ENCODE peak calls at places on chromosomes 11 and 22, in six cellular contexts. One of them, this sample, is unnamed.
A peak's percentile ranks its signal among the peaks of the same experiment; 100 is the strongest.

GRCh38 chr11:43631732-43632131 is 48.8 kb upstream of the HSD17B12 start:
- DNase-seq in WTC11: peak; percentile 14
- DNase-seq in pons: no peak
- DNase-seq in SK-MEL-5: no peak
- DNase-seq in NCI-H774: no peak
- DNase-seq in GM23248: no peak
- DNase-seq in this sample: no peak

GRCh38 chr11:129938764-129939163 is 43.4 kb upstream of the NFRKB start:
- DNase-seq in WTC11: no peak
- DNase-seq in pons: no peak
- DNase-seq in SK-MEL-5: no peak
- DNase-seq in NCI-H774: no peak
- DNase-seq in GM23248: no peak
- DNase-seq in this sample: no peak

GRCh38 chr11:37282367-37282766 is 684.3 kb upstream of the RAG2 start:
- DNase-seq in WTC11: no peak
- DNase-seq in pons: no peak
- DNase-seq in SK-MEL-5: no peak
- DNase-seq in NCI-H774: no peak
- DNase-seq in GM23248: no peak
- DNase-seq in this sample: no peak

GRCh38 chr11:27328602-27329001 is 34.4 kb downstream of the CCDC34 start:
- DNase-seq in WTC11: peak; percentile 56
- DNase-seq in pons: no peak
- DNase-seq in SK-MEL-5: no peak
- DNase-seq in NCI-H774: no peak
- DNase-seq in GM23248: no peak
- DNase-seq in this sample: no peak

GRCh38 chr11:119315139-119316016 is 1.6 kb downstream of the MCAM start:
- DNase-seq in WTC11: peak; percentile 74
- DNase-seq in pons: peak; percentile 61
- DNase-seq in SK-MEL-5: peak; percentile 88
- DNase-seq in NCI-H774: peak; percentile 25
- DNase-seq in GM23248: peak; percentile 39
- DNase-seq in this sample: peak; percentile 38

GRCh38 chr11:123255909-123256308 is 60.9 kb upstream of the CLMP start:
- DNase-seq in WTC11: peak; percentile 25
- DNase-seq in pons: no peak
- DNase-seq in SK-MEL-5: no peak
- DNase-seq in NCI-H774: no peak
- DNase-seq in GM23248: no peak
- DNase-seq in this sample: no peak

GRCh38 chr11:44754876-44755552 is 28.3 kb downstream of the TSPAN18 start:
- DNase-seq in WTC11: no peak
- DNase-seq in pons: no peak
- DNase-seq in SK-MEL-5: no peak
- DNase-seq in NCI-H774: no peak
- DNase-seq in GM23248: no peak
- DNase-seq in this sample: no peak

GRCh38 chr11:131524186-131524585 is 153.8 kb downstream of the NTM start:
- DNase-seq in WTC11: no peak
- DNase-seq in pons: no peak
- DNase-seq in SK-MEL-5: no peak
- DNase-seq in NCI-H774: no peak
- DNase-seq in GM23248: no peak
- DNase-seq in this sample: no peak

GRCh38 chr11:2426826-2427521 is 17.3 kb downstream of the TRPM5 start:
- DNase-seq in WTC11: no peak
- DNase-seq in pons: no peak
- DNase-seq in SK-MEL-5: no peak
- DNase-seq in NCI-H774: no peak
- DNase-seq in GM23248: no peak
- DNase-seq in this sample: no peak

GRCh38 chr11:116457336-116458007 is 315.3 kb downstream of the BUD13 start:
- DNase-seq in WTC11: no peak
- DNase-seq in pons: no peak
- DNase-seq in SK-MEL-5: no peak
- DNase-seq in NCI-H774: no peak
- DNase-seq in GM23248: no peak
- DNase-seq in this sample: no peak

GRCh38 chr11:43941257-43941879 is 1.1 kb upstream of the C11orf96 start:
- DNase-seq in WTC11: no peak
- DNase-seq in pons: no peak
- DNase-seq in SK-MEL-5: no peak
- DNase-seq in NCI-H774: no peak
- DNase-seq in GM23248: peak; percentile 37
- DNase-seq in this sample: no peak

GRCh38 chr22:28607710-28608109 is 71.9 kb downstream of the TTC28 start:
- DNase-seq in WTC11: no peak
- DNase-seq in pons: no peak
- DNase-seq in SK-MEL-5: no peak
- DNase-seq in NCI-H774: no peak
- DNase-seq in GM23248: no peak
- DNase-seq in this sample: no peak

GRCh38 chr11:67627394-67627787 is 2.3 kb downstream of the NUDT8 start:
- DNase-seq in WTC11: no peak
- DNase-seq in pons: no peak
- DNase-seq in SK-MEL-5: no peak
- DNase-seq in NCI-H774: no peak
- DNase-seq in GM23248: no peak
- DNase-seq in this sample: no peak

GRCh38 chr22:37431811-37432707 is 4.8 kb upstream of the ELFN2 start:
- DNase-seq in WTC11: no peak
- DNase-seq in pons: no peak
- DNase-seq in SK-MEL-5: peak; percentile 44
- DNase-seq in NCI-H774: no peak
- DNase-seq in GM23248: peak; percentile 95
- DNase-seq in this sample: no peak

GRCh38 chr11:77884186-77884828 is 63.4 kb downstream of the AAMDC start:
- DNase-seq in WTC11: no peak
- DNase-seq in pons: no peak
- DNase-seq in SK-MEL-5: no peak
- DNase-seq in NCI-H774: no peak
- DNase-seq in GM23248: peak; percentile 72
- DNase-seq in this sample: no peak

GRCh38 chr11:79331251-79331901 is 109.5 kb downstream of the TENM4 start:
- DNase-seq in WTC11: no peak
- DNase-seq in pons: no peak
- DNase-seq in SK-MEL-5: no peak
- DNase-seq in NCI-H774: no peak
- DNase-seq in GM23248: no peak
- DNase-seq in this sample: no peak

GRCh38 chr22:47794851-47795250 is 1032.4 kb downstream of the TBC1D22A start:
- DNase-seq in WTC11: no peak
- DNase-seq in pons: no peak
- DNase-seq in SK-MEL-5: no peak
- DNase-seq in NCI-H774: no peak
- DNase-seq in GM23248: no peak
- DNase-seq in this sample: no peak

GRCh38 chr11:17781626-17782025 is 47.0 kb downstream of the KCNC1 start:
- DNase-seq in WTC11: no peak
- DNase-seq in pons: no peak
- DNase-seq in SK-MEL-5: no peak
- DNase-seq in NCI-H774: no peak
- DNase-seq in GM23248: no peak
- DNase-seq in this sample: no peak

GRCh38 chr22:41780714-41781507 is 19.6 kb upstream of the CCDC134 start:
- DNase-seq in WTC11: no peak
- DNase-seq in pons: peak; percentile 45
- DNase-seq in SK-MEL-5: no peak
- DNase-seq in NCI-H774: no peak
- DNase-seq in GM23248: peak; percentile 64
- DNase-seq in this sample: peak; percentile 84

GRCh38 chr11:86091566-86091965 is 22.7 kb upstream of the PICALM start:
- DNase-seq in WTC11: no peak
- DNase-seq in pons: no peak
- DNase-seq in SK-MEL-5: no peak
- DNase-seq in NCI-H774: no peak
- DNase-seq in GM23248: peak; percentile 93
- DNase-seq in this sample: no peak

GRCh38 chr22:17980638-17981051 is 43.7 kb downstream of the MICAL3 start:
- DNase-seq in WTC11: no peak
- DNase-seq in pons: no peak
- DNase-seq in SK-MEL-5: no peak
- DNase-seq in NCI-H774: no peak
- DNase-seq in GM23248: peak; percentile 54
- DNase-seq in this sample: peak; percentile 21

GRCh38 chr11:21635359-21635758 is 557.5 kb upstream of the ANO5 start:
- DNase-seq in WTC11: no peak
- DNase-seq in pons: no peak
- DNase-seq in SK-MEL-5: no peak
- DNase-seq in NCI-H774: no peak
- DNase-seq in GM23248: no peak
- DNase-seq in this sample: no peak

GRCh38 chr22:42928969-42929837 is 72.1 kb upstream of the ARFGAP3 start:
- DNase-seq in WTC11: no peak
- DNase-seq in pons: no peak
- DNase-seq in SK-MEL-5: peak; percentile 51
- DNase-seq in NCI-H774: no peak
- DNase-seq in GM23248: peak; percentile 75
- DNase-seq in this sample: no peak